ENCODE peak calls at places on chromosomes 16 and 17, in nine cellular contexts. F is tibial artery; W is CD8-positive, alpha-beta T cell; O is upper lobe of right lung; M is BE2C; S is lower leg skin; V is cardiac fibroblast; L is B cell; Q is Calu3. X is an unnamed sample.

GRCh38 chr16:70708381-70709253 is 22.8 kb upstream of the MTSS2 start:
- DNase-seq in V (no peak), W (no peak), M (no peak), O (no peak), L (no peak), Q (no peak), S (no peak), F (no peak), X (no peak)

GRCh38 chr17:80844418-80844990 is 147.1 kb upstream of the CHMP6 start:
- DNase-seq in W (no peak), F (peak), O (peak), V (no peak), Q (no peak), S (no peak), L (no peak), M (no peak), X (no peak)

GRCh38 chr16:75810998-75811634 is 84.8 kb upstream of the CPHXL start:
- DNase-seq in S (no peak), V (no peak), L (no peak), O (no peak), Q (no peak), F (no peak), W (no peak), M (no peak), X (no peak)

GRCh38 chr17:33142703-33143299 is 150.3 kb downstream of the ASIC2 start:
- DNase-seq in S (no peak), O (no peak), W (no peak), Q (peak), M (no peak), V (peak), L (no peak), F (no peak), X (peak)

GRCh38 chr16:28010671-28011070 is 52.8 kb downstream of the GSG1L start:
- DNase-seq in O (no peak), M (no peak), F (no peak), Q (no peak), S (no peak), W (no peak), V (peak), L (no peak), X (no peak)

GRCh38 chr17:31274252-31274651 is 22.8 kb downstream of the OMG start:
- DNase-seq in M (no peak), Q (no peak), W (no peak), L (no peak), F (no peak), S (peak), O (no peak), V (peak), X (no peak)

GRCh38 chr17:34979650-34980352 is 511 bp upstream of the LIG3 start:
- DNase-seq in V (peak), Q (no peak), M (no peak), F (no peak), O (no peak), L (no peak), W (no peak), S (no peak), X (no peak)

GRCh38 chr17:77935121-77935571 is 23.4 kb upstream of the TNRC6C start:
- DNase-seq in O (no peak), Q (no peak), M (no peak), W (no peak), L (no peak), S (no peak), F (peak), V (no peak), X (no peak)

GRCh38 chr16:57876210-57876609 is 73.9 kb upstream of the KIFC3 start:
- DNase-seq in L (no peak), V (no peak), O (no peak), W (no peak), M (no peak), S (no peak), F (no peak), Q (no peak), X (no peak)

GRCh38 chr17:48690655-48691054 is 31.7 kb downstream of the PRAC1 start:
- DNase-seq in Q (no peak), V (no peak), L (no peak), S (no peak), M (no peak), W (no peak), F (no peak), O (no peak), X (no peak)

GRCh38 chr16:23324727-23325126 is 22.6 kb downstream of the SCNN1B start:
- DNase-seq in L (no peak), F (no peak), Q (no peak), V (no peak), M (no peak), O (peak), W (no peak), S (no peak), X (no peak)

GRCh38 chr17:20154601-20155000 is 145.4 kb downstream of the SPECC1 start:
- DNase-seq in O (no peak), W (no peak), M (no peak), F (no peak), Q (no peak), V (no peak), L (no peak), S (no peak), X (no peak)

GRCh38 chr17:77692571-77693161 is 265.8 kb upstream of the TNRC6C start:
- DNase-seq in Q (no peak), V (peak), F (peak), O (peak), M (no peak), L (no peak), S (no peak), W (no peak), X (no peak)

GRCh38 chr17:59810894-59811153 is 81.9 kb downstream of the TUBD1 start:
- DNase-seq in F (no peak), L (no peak), V (no peak), M (no peak), O (no peak), Q (no peak), S (no peak), W (no peak), X (no peak)

GRCh38 chr17:57092779-57093178 is 7.7 kb downstream of the AKAP1 start:
- DNase-seq in W (no peak), M (no peak), S (no peak), V (no peak), L (no peak), O (no peak), Q (no peak), F (peak), X (no peak)

GRCh38 chr17:50541916-50542688 is 4.9 kb upstream of the SPATA20 start:
- DNase-seq in L (peak), M (peak), W (peak), O (peak), F (peak), V (peak), Q (peak), S (peak), X (peak)

GRCh38 chr17:9421525-9421924 is 154.1 kb downstream of the STX8 start:
- DNase-seq in O (no peak), Q (no peak), L (no peak), F (no peak), S (no peak), W (no peak), M (no peak), V (no peak), X (no peak)

GRCh38 chr17:10799407-10799806 is 4.5 kb downstream of the TMEM238L start:
- DNase-seq in W (no peak), V (no peak), L (no peak), F (no peak), S (no peak), O (no peak), M (no peak), Q (no peak), X (no peak)

GRCh38 chr16:27518226-27518625 is 31.5 kb downstream of the GTF3C1 start:
- DNase-seq in W (no peak), Q (no peak), L (no peak), V (no peak), F (no peak), S (no peak), O (no peak), M (no peak), X (no peak)

GRCh38 chr17:48795444-48796162 is 21.4 kb downstream of the TTLL6 start:
- DNase-seq in F (peak), L (no peak), O (no peak), W (no peak), M (no peak), V (peak), Q (peak), S (peak), X (peak)

GRCh38 chr17:80031691-80032480 is 3.8 kb downstream of the TBC1D16 start:
- DNase-seq in W (no peak), L (no peak), M (no peak), Q (no peak), F (no peak), V (no peak), S (no peak), O (no peak), X (no peak)

GRCh38 chr16:56561126-56561525 is 3.7 kb upstream of the MT4 start:
- DNase-seq in S (no peak), F (no peak), O (no peak), W (no peak), M (no peak), Q (no peak), L (no peak), V (no peak), X (no peak)

GRCh38 chr17:65463242-65463641 is 98.2 kb downstream of the AXIN2 start:
- DNase-seq in O (peak), W (no peak), M (no peak), F (peak), S (peak), V (peak), L (no peak), Q (no peak), X (no peak)

GRCh38 chr17:30543456-30543855 is 66.2 kb downstream of the GOSR1 start:
- DNase-seq in L (no peak), M (no peak), W (no peak), O (no peak), S (no peak), F (no peak), V (no peak), Q (no peak), X (no peak)

GRCh38 chr17:7304179-7304578 is 3.2 kb upstream of the EIF5A start:
- DNase-seq in M (no peak), Q (no peak), V (no peak), F (no peak), L (no peak), O (no peak), S (no peak), W (no peak), X (no peak)

GRCh38 chr16:51151435-51151950 is 423 bp upstream of the SALL1 start:
- DNase-seq in F (no peak), M (peak), Q (no peak), L (no peak), V (peak), W (no peak), O (no peak), S (no peak), X (no peak)

GRCh38 chr17:978110-979093 is 1.2 kb downstream of the NXN start:
- DNase-seq in M (no peak), S (no peak), L (peak), V (no peak), F (no peak), O (peak), W (no peak), Q (no peak), X (no peak)

GRCh38 chr16:23986455-23986854 is 150.7 kb downstream of the PRKCB start:
- DNase-seq in W (no peak), L (no peak), V (no peak), Q (no peak), O (no peak), S (no peak), M (no peak), F (no peak), X (no peak)

GRCh38 chr16:66511615-66512500 is 38.1 kb downstream of the TK2 start:
- DNase-seq in M (peak), F (peak), S (no peak), W (no peak), Q (peak), V (peak), L (no peak), O (no peak), X (no peak)

GRCh38 chr16:17270683-17271109 is 200.1 kb downstream of the XYLT1 start:
- DNase-seq in W (no peak), V (no peak), L (no peak), M (no peak), O (no peak), F (no peak), S (no peak), Q (peak), X (no peak)

GRCh38 chr17:58991718-58992331 is 114.9 kb downstream of the TRIM37 start:
- DNase-seq in S (no peak), V (peak), M (no peak), W (no peak), L (no peak), Q (peak), O (no peak), F (no peak), X (peak)

GRCh38 chr17:5024604-5025003 is 10.6 kb downstream of the SLC52A1 start:
- DNase-seq in V (no peak), S (no peak), F (no peak), O (no peak), L (no peak), W (no peak), M (no peak), Q (no peak), X (no peak)

GRCh38 chr17:5023588-5024147 is 11.6 kb downstream of the SLC52A1 start:
- DNase-seq in M (no peak), W (no peak), S (no peak), O (no peak), V (no peak), L (no peak), Q (no peak), F (no peak), X (no peak)

GRCh38 chr17:5022171-5022711 is 13.0 kb downstream of the SLC52A1 start:
- DNase-seq in W (no peak), L (no peak), S (no peak), V (no peak), M (no peak), F (no peak), Q (no peak), O (no peak), X (no peak)

GRCh38 chr17:5020502-5021023 is 14.7 kb downstream of the SLC52A1 start:
- DNase-seq in M (no peak), L (no peak), S (no peak), F (no peak), Q (no peak), O (no peak), W (no peak), V (no peak), X (no peak)

GRCh38 chr17:5019475-5019956 is 15.7 kb downstream of the SLC52A1 start:
- DNase-seq in W (peak), L (peak), S (no peak), V (peak), O (no peak), F (no peak), Q (no peak), M (no peak), X (no peak)
- TF ChIP-seq CTCF in W (no peak), L (no peak), S (no peak), V (no peak), O (no peak), F (no peak), Q (no peak), M (peak), X (no peak)

DNA sequence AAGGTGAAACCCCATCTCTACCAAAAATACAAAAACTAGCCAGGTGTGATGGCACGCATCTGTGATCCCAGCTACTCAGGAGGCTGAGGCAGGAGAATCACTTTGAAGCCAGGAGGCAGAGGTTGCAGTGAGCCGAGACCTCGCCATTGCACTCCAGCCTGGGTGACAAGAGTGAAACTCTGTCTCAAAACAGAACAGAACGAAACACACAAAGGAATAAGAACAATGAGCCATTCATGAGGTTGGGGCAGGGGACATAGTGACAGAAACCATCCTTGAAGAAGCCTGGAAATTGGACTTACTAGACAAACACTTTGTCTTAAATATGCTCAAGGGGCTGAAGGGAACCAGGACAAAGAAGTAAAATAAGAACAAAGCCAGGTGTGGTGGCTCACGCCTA is 39.4 kb downstream of the WDR45B start:
- DNase-seq in O (no peak), M (no peak), L (no peak), V (no peak), Q (no peak), S (no peak), W (no peak), F (no peak), X (no peak)
- TF ChIP-seq CTCF in O (no peak), M (no peak), L (no peak), V (no peak), Q (no peak), S (no peak), W (no peak), F (no peak), X (no peak)

GRCh38 chr17:38456031-38456815 is 28.0 kb downstream of the ARHGAP23 start:
- DNase-seq in W (no peak), M (no peak), V (no peak), F (no peak), Q (no peak), L (no peak), O (no peak), S (no peak), X (peak)
- TF ChIP-seq CTCF in W (no peak), M (peak), V (peak), F (no peak), Q (peak), L (no peak), O (peak), S (no peak), X (peak)

GRCh38 chr16:5500526-5500925 is 402.9 kb upstream of the EEF2KMT start:
- DNase-seq in F (no peak), V (no peak), M (no peak), W (no peak), Q (no peak), S (no peak), L (no peak), O (no peak), X (no peak)

GRCh38 chr16:5505093-5505887 is 407.7 kb upstream of the EEF2KMT start:
- DNase-seq in Q (no peak), O (no peak), F (no peak), V (no peak), M (peak), S (no peak), W (no peak), L (no peak), X (no peak)

GRCh38 chr16:5504028-5504758 is 406.6 kb upstream of the EEF2KMT start:
- DNase-seq in Q (no peak), O (no peak), W (no peak), S (no peak), M (peak), L (no peak), F (no peak), V (no peak), X (no peak)

GRCh38 chr16:5502944-5503343 is 405.3 kb upstream of the EEF2KMT start:
- DNase-seq in L (no peak), S (no peak), O (no peak), Q (no peak), M (no peak), F (no peak), V (no peak), W (no peak), X (no peak)

GRCh38 chr16:5502467-5502869 is 404.9 kb upstream of the EEF2KMT start:
- DNase-seq in W (no peak), M (peak), S (no peak), F (no peak), O (no peak), V (no peak), Q (peak), L (no peak), X (peak)
- TF ChIP-seq CTCF in W (no peak), M (peak), S (no peak), F (no peak), O (no peak), V (no peak), Q (peak), L (no peak), X (peak)

DNA sequence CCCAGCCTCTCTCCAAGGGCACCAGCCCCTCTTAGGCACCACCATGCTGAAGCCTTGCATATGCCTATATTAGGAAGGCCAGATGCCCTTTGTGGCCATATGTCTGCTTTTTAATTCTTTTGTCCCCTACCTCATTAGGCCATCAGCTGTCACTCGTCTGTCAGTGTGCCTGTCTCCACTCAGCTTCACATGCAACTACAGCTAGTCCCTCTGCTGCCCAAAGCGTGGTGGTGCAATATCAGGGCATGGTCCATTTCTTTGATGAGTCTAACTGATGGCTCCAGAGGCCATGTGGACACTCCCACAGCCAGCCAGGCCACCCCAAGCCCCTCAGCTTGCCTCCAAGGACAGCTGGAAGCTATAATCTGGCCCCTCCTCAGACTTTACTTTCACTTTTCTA is 36.3 kb downstream of the MYO18A start:
- DNase-seq in M (peak), L (no peak), Q (no peak), O (no peak), W (no peak), F (no peak), S (no peak), V (no peak), X (no peak)
- TF ChIP-seq CTCF in M (peak), L (no peak), Q (peak), O (peak), W (no peak), F (peak), S (no peak), V (peak), X (peak)